ENCODE peak calls at places on chromosomes 11 and 22, in ten cellular contexts. One of them, this sample, is unnamed. For H3K4me1, the result is how much of the 10 kb centered on the place peaks cover.

GRCh38 chr11:85752890-85753581 is 57.9 kb downstream of the SYTL2 start:
- DNase-seq in CD8-positive, alpha-beta memory T cell: peak
- DNase-seq in cardiac muscle cell: no peak
- DNase-seq in psoas muscle: no peak
- DNase-seq in left ventricle myocardium inferior: no peak
- DNase-seq in mammary epithelial cell: no peak
- DNase-seq in upper lobe of right lung: no peak
- DNase-seq in HCT116: no peak
- DNase-seq in iPS DF 6.9: no peak
- DNase-seq in neural progenitor cell: no peak
- DNase-seq in this sample: no peak

GRCh38 chr22:50398698-50399648 is 55.8 kb downstream of the PPP6R2 start:
- DNase-seq in HCT116: no peak
- DNase-seq in left ventricle myocardium inferior: no peak
- DNase-seq in psoas muscle: no peak
- DNase-seq in neural progenitor cell: no peak
- DNase-seq in upper lobe of right lung: no peak
- DNase-seq in mammary epithelial cell: no peak
- DNase-seq in CD8-positive, alpha-beta memory T cell: no peak
- DNase-seq in iPS DF 6.9: no peak
- DNase-seq in cardiac muscle cell: no peak
- DNase-seq in this sample: no peak

GRCh38 chr22:46090631-46091201 is 59.6 kb upstream of the PPARA start:
- DNase-seq in psoas muscle: peak
- DNase-seq in upper lobe of right lung: peak
- DNase-seq in iPS DF 6.9: no peak
- DNase-seq in CD8-positive, alpha-beta memory T cell: no peak
- DNase-seq in left ventricle myocardium inferior: peak
- DNase-seq in mammary epithelial cell: peak
- DNase-seq in cardiac muscle cell: no peak
- DNase-seq in neural progenitor cell: no peak
- DNase-seq in HCT116: no peak
- DNase-seq in this sample: no peak

GRCh38 chr11:78251083-78251699 is 62.5 kb downstream of the USP35 start:
- DNase-seq in left ventricle myocardium inferior: no peak
- DNase-seq in iPS DF 6.9: no peak
- DNase-seq in HCT116: no peak
- DNase-seq in upper lobe of right lung: no peak
- DNase-seq in mammary epithelial cell: no peak
- DNase-seq in psoas muscle: no peak
- DNase-seq in neural progenitor cell: no peak
- DNase-seq in CD8-positive, alpha-beta memory T cell: no peak
- DNase-seq in cardiac muscle cell: peak
- DNase-seq in this sample: peak

GRCh38 chr11:10542776-10543175 is 1.8 kb upstream of the RNF141 start:
- DNase-seq in mammary epithelial cell: no peak
- DNase-seq in HCT116: no peak
- DNase-seq in cardiac muscle cell: no peak
- DNase-seq in CD8-positive, alpha-beta memory T cell: no peak
- DNase-seq in iPS DF 6.9: no peak
- DNase-seq in psoas muscle: no peak
- DNase-seq in neural progenitor cell: no peak
- DNase-seq in upper lobe of right lung: no peak
- DNase-seq in left ventricle myocardium inferior: no peak
- DNase-seq in this sample: no peak

GRCh38 chr11:44623321-44623715 is 57.9 kb downstream of the CD82 start:
- DNase-seq in iPS DF 6.9: no peak
- DNase-seq in neural progenitor cell: no peak
- DNase-seq in cardiac muscle cell: no peak
- DNase-seq in upper lobe of right lung: peak
- DNase-seq in psoas muscle: no peak
- DNase-seq in left ventricle myocardium inferior: no peak
- DNase-seq in CD8-positive, alpha-beta memory T cell: no peak
- DNase-seq in HCT116: no peak
- DNase-seq in mammary epithelial cell: no peak
- DNase-seq in this sample: no peak

GRCh38 chr22:37187552-37187890 is 526 bp downstream of the C1QTNF6 start:
- DNase-seq in cardiac muscle cell: peak
- DNase-seq in HCT116: no peak
- DNase-seq in CD8-positive, alpha-beta memory T cell: no peak
- DNase-seq in upper lobe of right lung: no peak
- DNase-seq in neural progenitor cell: no peak
- DNase-seq in mammary epithelial cell: peak
- DNase-seq in left ventricle myocardium inferior: no peak
- DNase-seq in psoas muscle: no peak
- DNase-seq in iPS DF 6.9: no peak
- DNase-seq in this sample: peak

GRCh38 chr11:43880640-43881159 is at the start of gene ALKBH3:
- DNase-seq in upper lobe of right lung: peak
- DNase-seq in iPS DF 6.9: peak
- DNase-seq in HCT116: peak
- DNase-seq in mammary epithelial cell: peak
- DNase-seq in CD8-positive, alpha-beta memory T cell: peak
- DNase-seq in cardiac muscle cell: peak
- DNase-seq in psoas muscle: peak
- DNase-seq in neural progenitor cell: peak
- DNase-seq in left ventricle myocardium inferior: peak
- DNase-seq in this sample: peak

GRCh38 chr11:96276836-96277235 is 66.2 kb downstream of the MAML2 start:
- DNase-seq in cardiac muscle cell: no peak
- DNase-seq in HCT116: no peak
- DNase-seq in mammary epithelial cell: no peak
- DNase-seq in psoas muscle: no peak
- DNase-seq in CD8-positive, alpha-beta memory T cell: no peak
- DNase-seq in left ventricle myocardium inferior: no peak
- DNase-seq in iPS DF 6.9: no peak
- DNase-seq in upper lobe of right lung: no peak
- DNase-seq in neural progenitor cell: no peak
- DNase-seq in this sample: no peak

GRCh38 chr11:44466531-44467179 is 98.8 kb upstream of the CD82 start:
- DNase-seq in upper lobe of right lung: no peak
- DNase-seq in psoas muscle: no peak
- DNase-seq in HCT116: no peak
- DNase-seq in left ventricle myocardium inferior: no peak
- DNase-seq in mammary epithelial cell: no peak
- DNase-seq in iPS DF 6.9: no peak
- DNase-seq in CD8-positive, alpha-beta memory T cell: no peak
- DNase-seq in cardiac muscle cell: no peak
- DNase-seq in neural progenitor cell: no peak
- DNase-seq in this sample: peak

GRCh38 chr11:79102821-79103220 is 338.0 kb downstream of the TENM4 start:
- DNase-seq in left ventricle myocardium inferior: no peak
- DNase-seq in cardiac muscle cell: no peak
- DNase-seq in HCT116: no peak
- DNase-seq in neural progenitor cell: no peak
- DNase-seq in iPS DF 6.9: no peak
- DNase-seq in mammary epithelial cell: no peak
- DNase-seq in CD8-positive, alpha-beta memory T cell: no peak
- DNase-seq in upper lobe of right lung: no peak
- DNase-seq in psoas muscle: no peak
- DNase-seq in this sample: no peak

GRCh38 chr22:20751185-20751851 is 22.6 kb upstream of the SERPIND1 start:
- DNase-seq in cardiac muscle cell: peak
- DNase-seq in mammary epithelial cell: no peak
- DNase-seq in neural progenitor cell: peak
- DNase-seq in HCT116: no peak
- DNase-seq in iPS DF 6.9: peak
- DNase-seq in psoas muscle: no peak
- DNase-seq in CD8-positive, alpha-beta memory T cell: no peak
- DNase-seq in left ventricle myocardium inferior: no peak
- DNase-seq in upper lobe of right lung: no peak
- DNase-seq in this sample: no peak

GRCh38 chr11:63897459-63898156 is 19.4 kb downstream of the RCOR2 start:
- DNase-seq in HCT116: no peak
- DNase-seq in iPS DF 6.9: no peak
- DNase-seq in upper lobe of right lung: no peak
- DNase-seq in mammary epithelial cell: no peak
- DNase-seq in CD8-positive, alpha-beta memory T cell: no peak
- DNase-seq in neural progenitor cell: no peak
- DNase-seq in psoas muscle: no peak
- DNase-seq in left ventricle myocardium inferior: no peak
- DNase-seq in cardiac muscle cell: no peak
- DNase-seq in this sample: no peak

GRCh38 chr11:75204685-75205667 is 35.6 kb upstream of the TPBGL start:
- DNase-seq in mammary epithelial cell: peak
- DNase-seq in left ventricle myocardium inferior: peak
- DNase-seq in HCT116: peak
- DNase-seq in CD8-positive, alpha-beta memory T cell: peak
- DNase-seq in cardiac muscle cell: peak
- DNase-seq in neural progenitor cell: peak
- DNase-seq in upper lobe of right lung: peak
- DNase-seq in psoas muscle: peak
- DNase-seq in iPS DF 6.9: peak
- DNase-seq in this sample: peak

GRCh38 chr11:72037554-72038311 is 39.0 kb downstream of the IL18BP start:
- DNase-seq in iPS DF 6.9: no peak
- DNase-seq in mammary epithelial cell: peak
- DNase-seq in left ventricle myocardium inferior: peak
- DNase-seq in upper lobe of right lung: no peak
- DNase-seq in cardiac muscle cell: no peak
- DNase-seq in neural progenitor cell: no peak
- DNase-seq in HCT116: no peak
- DNase-seq in CD8-positive, alpha-beta memory T cell: no peak
- DNase-seq in psoas muscle: peak
- DNase-seq in this sample: peak

DNA sequence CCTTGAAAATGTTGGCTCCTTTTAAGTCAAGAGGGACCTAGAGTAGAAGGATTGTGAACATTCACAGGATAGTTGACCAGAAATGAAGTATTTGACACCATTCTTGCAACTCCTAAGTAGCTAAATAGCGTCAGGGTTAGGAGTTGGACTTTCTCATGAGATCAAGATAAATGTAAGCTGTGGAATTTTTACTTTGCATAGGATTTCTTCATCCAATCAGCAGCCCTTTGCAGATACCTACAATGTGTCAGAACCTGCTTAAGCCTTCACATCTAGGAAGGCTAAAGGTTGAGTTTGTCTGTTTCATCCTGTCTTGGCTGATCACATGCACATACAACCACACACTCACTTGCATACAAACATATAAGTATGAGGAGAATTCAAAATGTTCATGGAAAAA is 32.3 kb downstream of the CD44 start:
- DNase-seq in iPS DF 6.9: no peak
- DNase-seq in psoas muscle: no peak
- DNase-seq in neural progenitor cell: no peak
- DNase-seq in cardiac muscle cell: no peak
- DNase-seq in left ventricle myocardium inferior: no peak
- DNase-seq in CD8-positive, alpha-beta memory T cell: no peak
- DNase-seq in mammary epithelial cell: no peak
- DNase-seq in HCT116: no peak
- DNase-seq in upper lobe of right lung: no peak
- DNase-seq in this sample: no peak
- H3K4me1 ChIP-seq in iPS DF 6.9: under half
- H3K4me1 ChIP-seq in psoas muscle: under half
- H3K4me1 ChIP-seq in neural progenitor cell: under half
- H3K4me1 ChIP-seq in cardiac muscle cell: under half
- H3K4me1 ChIP-seq in left ventricle myocardium inferior: half or more
- H3K4me1 ChIP-seq in CD8-positive, alpha-beta memory T cell: half or more
- H3K4me1 ChIP-seq in mammary epithelial cell: half or more
- H3K4me1 ChIP-seq in HCT116: half or more
- H3K4me1 ChIP-seq in upper lobe of right lung: half or more
- H3K4me1 ChIP-seq in this sample: half or more

GRCh38 chr11:47864910-47865309 is 16.8 kb upstream of the NUP160 start:
- DNase-seq in upper lobe of right lung: no peak
- DNase-seq in HCT116: no peak
- DNase-seq in cardiac muscle cell: no peak
- DNase-seq in psoas muscle: no peak
- DNase-seq in neural progenitor cell: no peak
- DNase-seq in mammary epithelial cell: no peak
- DNase-seq in CD8-positive, alpha-beta memory T cell: no peak
- DNase-seq in iPS DF 6.9: no peak
- DNase-seq in left ventricle myocardium inferior: no peak
- DNase-seq in this sample: peak
- H3K4me3 ChIP-seq in upper lobe of right lung: no peak
- H3K4me3 ChIP-seq in HCT116: no peak
- H3K4me3 ChIP-seq in cardiac muscle cell: no peak
- H3K4me3 ChIP-seq in psoas muscle: no peak
- H3K4me3 ChIP-seq in neural progenitor cell: no peak
- H3K4me3 ChIP-seq in mammary epithelial cell: no peak
- H3K4me3 ChIP-seq in CD8-positive, alpha-beta memory T cell: no peak
- H3K4me3 ChIP-seq in iPS DF 6.9: no peak
- H3K4me3 ChIP-seq in left ventricle myocardium inferior: no peak
- H3K4me3 ChIP-seq in this sample: peak

GRCh38 chr22:42915980-42916765 is 59.1 kb upstream of the ARFGAP3 start:
- DNase-seq in neural progenitor cell: peak
- DNase-seq in HCT116: no peak
- DNase-seq in iPS DF 6.9: peak
- DNase-seq in upper lobe of right lung: no peak
- DNase-seq in left ventricle myocardium inferior: no peak
- DNase-seq in psoas muscle: no peak
- DNase-seq in mammary epithelial cell: no peak
- DNase-seq in cardiac muscle cell: no peak
- DNase-seq in CD8-positive, alpha-beta memory T cell: no peak
- DNase-seq in this sample: no peak
- H3K4me1 ChIP-seq in neural progenitor cell: under half
- H3K4me1 ChIP-seq in HCT116: under half
- H3K4me1 ChIP-seq in iPS DF 6.9: under half
- H3K4me1 ChIP-seq in upper lobe of right lung: under half
- H3K4me1 ChIP-seq in left ventricle myocardium inferior: half or more
- H3K4me1 ChIP-seq in psoas muscle: half or more
- H3K4me1 ChIP-seq in mammary epithelial cell: under half
- H3K4me1 ChIP-seq in cardiac muscle cell: under half
- H3K4me1 ChIP-seq in CD8-positive, alpha-beta memory T cell: under half
- H3K4me1 ChIP-seq in this sample: under half

GRCh38 chr22:33919591-33920501 is at the start of gene LARGE1:
- DNase-seq in neural progenitor cell: peak
- DNase-seq in upper lobe of right lung: peak
- DNase-seq in CD8-positive, alpha-beta memory T cell: no peak
- DNase-seq in HCT116: no peak
- DNase-seq in left ventricle myocardium inferior: peak
- DNase-seq in iPS DF 6.9: no peak
- DNase-seq in mammary epithelial cell: peak
- DNase-seq in cardiac muscle cell: peak
- DNase-seq in psoas muscle: peak
- DNase-seq in this sample: peak

GRCh38 chr22:33917744-33918406 is 2.4 kb downstream of the LARGE1 start:
- DNase-seq in left ventricle myocardium inferior: no peak
- DNase-seq in upper lobe of right lung: no peak
- DNase-seq in mammary epithelial cell: no peak
- DNase-seq in psoas muscle: no peak
- DNase-seq in neural progenitor cell: peak
- DNase-seq in CD8-positive, alpha-beta memory T cell: no peak
- DNase-seq in cardiac muscle cell: no peak
- DNase-seq in HCT116: no peak
- DNase-seq in iPS DF 6.9: no peak
- DNase-seq in this sample: peak

GRCh38 chr22:33920927-33921575 is 775 bp upstream of the LARGE1 start:
- DNase-seq in iPS DF 6.9: peak
- DNase-seq in psoas muscle: peak
- DNase-seq in left ventricle myocardium inferior: peak
- DNase-seq in neural progenitor cell: peak
- DNase-seq in upper lobe of right lung: peak
- DNase-seq in HCT116: peak
- DNase-seq in cardiac muscle cell: peak
- DNase-seq in CD8-positive, alpha-beta memory T cell: peak
- DNase-seq in mammary epithelial cell: peak
- DNase-seq in this sample: peak

GRCh38 chr22:33921576-33922181 is 1.4 kb upstream of the LARGE1 start:
- DNase-seq in CD8-positive, alpha-beta memory T cell: no peak
- DNase-seq in psoas muscle: peak
- DNase-seq in upper lobe of right lung: peak
- DNase-seq in left ventricle myocardium inferior: peak
- DNase-seq in cardiac muscle cell: peak
- DNase-seq in iPS DF 6.9: no peak
- DNase-seq in mammary epithelial cell: peak
- DNase-seq in neural progenitor cell: peak
- DNase-seq in HCT116: no peak
- DNase-seq in this sample: peak

GRCh38 chr22:33918676-33919590 is 1.3 kb downstream of the LARGE1 start:
- DNase-seq in left ventricle myocardium inferior: no peak
- DNase-seq in cardiac muscle cell: peak
- DNase-seq in upper lobe of right lung: no peak
- DNase-seq in psoas muscle: no peak
- DNase-seq in CD8-positive, alpha-beta memory T cell: no peak
- DNase-seq in iPS DF 6.9: no peak
- DNase-seq in neural progenitor cell: no peak
- DNase-seq in HCT116: no peak
- DNase-seq in mammary epithelial cell: no peak
- DNase-seq in this sample: peak
- H3K4me3 ChIP-seq in left ventricle myocardium inferior: peak
- H3K4me3 ChIP-seq in cardiac muscle cell: peak
- H3K4me3 ChIP-seq in upper lobe of right lung: peak
- H3K4me3 ChIP-seq in psoas muscle: peak
- H3K4me3 ChIP-seq in CD8-positive, alpha-beta memory T cell: no peak
- H3K4me3 ChIP-seq in iPS DF 6.9: peak
- H3K4me3 ChIP-seq in neural progenitor cell: peak
- H3K4me3 ChIP-seq in HCT116: no peak
- H3K4me3 ChIP-seq in mammary epithelial cell: peak
- H3K4me3 ChIP-seq in this sample: peak

This sample was measured in adipocyte.